ENCODE peak calls at places on chromosomes 1 and 21, in six cellular contexts. Q is H7; B is NCI-H1694 treated with DMSO at 0.1 percent for 48 hours; N is stimulated activated CD4-positive, alpha-beta T cell treated with anti-CD3 and anti-CD28 coated beads, Interleukin-1b, Interleukin-23, amount 100 ng/mL, for 24 hours; A is RWPE2; S is iPS DF 19.7. V is an unnamed sample.
A peak's percentile ranks its signal among the peaks of the same experiment; 100 is the strongest.

GRCh38 chr1:172497230-172497629 is 35.7 kb upstream of the SUCO start:
- DNase-seq in Q (peak; percentile 28), B (no peak), N (no peak), A (no peak), S (no peak), V (peak; percentile 51)

GRCh38 chr1:36650200-36651065 is 167.7 kb upstream of the CSF3R start:
- DNase-seq in Q (peak; percentile 84), B (peak; percentile 65), N (peak; percentile 51), A (no peak), S (peak; percentile 42), V (peak; percentile 77)

GRCh38 chr1:203039609-203040517 is 13.6 kb downstream of the PPFIA4 start:
- DNase-seq in Q (peak; percentile 88), B (peak; percentile 60), N (no peak), A (peak; percentile 42), S (no peak), V (peak; percentile 75)

GRCh38 chr1:226476657-226477319 is 68.9 kb upstream of the PARP1 start:
- DNase-seq in Q (no peak), B (no peak), N (no peak), A (no peak), S (no peak), V (no peak)

GRCh38 chr1:172561252-172561651 is 28.3 kb downstream of the SUCO start:
- DNase-seq in Q (no peak), B (no peak), N (no peak), A (no peak), S (no peak), V (no peak)

GRCh38 chr1:169550294-169550693 is 36.0 kb downstream of the F5 start:
- DNase-seq in Q (peak; percentile 45), B (peak; percentile 75), N (no peak), A (no peak), S (peak; percentile 17), V (peak; percentile 48)

GRCh38 chr1:89546082-89546889 is 21.7 kb downstream of the LRRC8B start:
- DNase-seq in Q (no peak), B (no peak), N (no peak), A (no peak), S (no peak), V (no peak)

GRCh38 chr1:204289280-204289679 is 70.4 kb downstream of the PLEKHA6 start:
- DNase-seq in Q (peak; percentile 57), B (no peak), N (no peak), A (no peak), S (no peak), V (no peak)

GRCh38 chr1:192131914-192132313 is 26.3 kb upstream of the RGS18 start:
- DNase-seq in Q (no peak), B (no peak), N (no peak), A (no peak), S (no peak), V (no peak)

GRCh38 chr1:26122988-26123973 is 11.7 kb downstream of the PDIK1L start:
- DNase-seq in Q (no peak), B (no peak), N (no peak), A (no peak), S (no peak), V (no peak)

GRCh38 chr1:220363196-220363831 is 91.1 kb upstream of the RAB3GAP2 start:
- DNase-seq in Q (no peak), B (peak; percentile 93), N (no peak), A (no peak), S (no peak), V (peak; percentile 79)

GRCh38 chr1:1440941-1441888 is 5.7 kb downstream of the VWA1 start:
- DNase-seq in Q (peak; percentile 97), B (peak; percentile 18), N (peak; percentile 45), A (peak; percentile 63), S (no peak), V (peak; percentile 91)

GRCh38 chr1:230334447-230334837 is 91.7 kb downstream of the PGBD5 start:
- DNase-seq in Q (no peak), B (no peak), N (no peak), A (no peak), S (no peak), V (no peak)

GRCh38 chr21:33541105-33541711 is 709 bp downstream of the GART start:
- DNase-seq in Q (no peak), B (no peak), N (no peak), A (no peak), S (no peak), V (no peak)

GRCh38 chr1:232443372-232443771 is 186.6 kb downstream of the SIPA1L2 start:
- DNase-seq in Q (no peak), B (no peak), N (no peak), A (no peak), S (no peak), V (no peak)

GRCh38 chr1:230682882-230683610 is 30.9 kb downstream of the AGT start:
- DNase-seq in Q (no peak), B (no peak), N (no peak), A (no peak), S (no peak), V (no peak)

GRCh38 chr1:115088115-115088794 is 1.0 kb downstream of the TSPAN2 start:
- DNase-seq in Q (no peak), B (no peak), N (no peak), A (no peak), S (no peak), V (no peak)

GRCh38 chr1:237932806-237933205 is 42.1 kb upstream of the ZP4 start:
- DNase-seq in Q (no peak), B (no peak), N (no peak), A (no peak), S (no peak), V (no peak)

GRCh38 chr21:44761011-44761729 is 40.5 kb downstream of the UBE2G2 start:
- DNase-seq in Q (peak; percentile 91), B (no peak), N (no peak), A (peak; percentile 59), S (no peak), V (no peak)

GRCh38 chr1:54857066-54857660 is 29.8 kb downstream of the DHCR24 start:
- DNase-seq in Q (no peak), B (no peak), N (no peak), A (no peak), S (no peak), V (no peak)

GRCh38 chr1:42955311-42956063 is 3.2 kb downstream of the SLC2A1 start:
- DNase-seq in Q (no peak), B (no peak), N (no peak), A (no peak), S (no peak), V (no peak)

GRCh38 chr1:161962094-161962887 is 61.4 kb downstream of the OLFML2B start:
- DNase-seq in Q (no peak), B (no peak), N (peak; percentile 14), A (no peak), S (no peak), V (no peak)

GRCh38 chr1:187689137-187689536 is 860.4 kb downstream of the PLA2G4A start:
- DNase-seq in Q (no peak), B (peak; percentile 41), N (no peak), A (no peak), S (no peak), V (no peak)

GRCh38 chr21:40054403-40054802 is 187.2 kb downstream of the PCP4 start:
- DNase-seq in Q (no peak), B (peak; percentile 91), N (no peak), A (no peak), S (no peak), V (no peak)

GRCh38 chr1:3352952-3353331 is 101.5 kb upstream of the ARHGEF16 start:
- DNase-seq in Q (no peak), B (no peak), N (no peak), A (no peak), S (no peak), V (no peak)

GRCh38 chr1:46420533-46420915 is 26.4 kb downstream of the FAAH start:
- DNase-seq in Q (no peak), B (no peak), N (no peak), A (no peak), S (no peak), V (no peak)